ENCODE peak calls at places on chromosomes 1 and 21, in four cellular contexts. C, Y, E and L are unnamed samples.

GRCh38 chr1:196317535-196318522 is 290.4 kb downstream of the KCNT2 start:
- DNase-seq in C (peak), Y (no peak), E (no peak), L (peak)

GRCh38 chr1:167420510-167420909 is 97.8 kb downstream of the CD247 start:
- DNase-seq in C (no peak), Y (no peak), E (no peak), L (no peak)

GRCh38 chr21:37562920-37563640 is 196.5 kb downstream of the DYRK1A start:
- DNase-seq in C (no peak), Y (no peak), E (peak), L (no peak)

GRCh38 chr1:160131803-160132565 is 16.4 kb downstream of the ATP1A2 start:
- DNase-seq in C (peak), Y (no peak), E (peak), L (no peak)

GRCh38 chr1:178093150-178093957 is 550 bp upstream of the RASAL2 start:
- DNase-seq in C (peak), Y (peak), E (peak), L (peak)

GRCh38 chr1:33098371-33098770 is 17.4 kb downstream of the AZIN2 start:
- DNase-seq in C (no peak), Y (no peak), E (no peak), L (no peak)

GRCh38 chr1:223102797-223103533 is 40.1 kb downstream of the TLR5 start:
- DNase-seq in C (no peak), Y (no peak), E (no peak), L (no peak)

GRCh38 chr1:8985915-8986813 is 40.1 kb downstream of the SLC2A7 start:
- DNase-seq in C (peak), Y (no peak), E (peak), L (peak)

GRCh38 chr1:226737819-226738420 is 1.2 kb downstream of the ITPKB start:
- DNase-seq in C (peak), Y (peak), E (peak), L (peak)

GRCh38 chr1:63774617-63775417 is 1.0 kb downstream of the ROR1 start:
- DNase-seq in C (peak), Y (peak), E (peak), L (peak)

GRCh38 chr1:66274634-66275033 is 259.3 kb upstream of the SGIP1 start:
- DNase-seq in C (no peak), Y (no peak), E (no peak), L (no peak)

GRCh38 chr1:230173176-230173575 is 106.1 kb downstream of the GALNT2 start:
- DNase-seq in C (no peak), Y (no peak), E (no peak), L (peak)

GRCh38 chr1:29236993-29237905 is 927 bp downstream of the PTPRU start:
- DNase-seq in C (no peak), Y (no peak), E (peak), L (no peak)

GRCh38 chr1:33149453-33150190 is 32.2 kb downstream of the TRIM62 start:
- DNase-seq in C (no peak), Y (no peak), E (no peak), L (no peak)

GRCh38 chr1:228465134-228465533 is 22.0 kb upstream of the RNF187 start:
- DNase-seq in C (no peak), Y (no peak), E (no peak), L (no peak)

GRCh38 chr1:70247768-70248167 is 26.6 kb downstream of the SRSF11 start:
- DNase-seq in C (no peak), Y (no peak), E (no peak), L (no peak)

GRCh38 chr21:34877485-34878128 is 171.5 kb downstream of the RUNX1 start:
- DNase-seq in C (no peak), Y (no peak), E (no peak), L (no peak)

GRCh38 chr1:46723901-46724300 is 5.0 kb upstream of the EFCAB14 start:
- DNase-seq in C (no peak), Y (no peak), E (no peak), L (no peak)